ENCODE peak calls at places on chromosomes 3 and 15, in eight cellular contexts. C, A, B, U, W, T, K and J are unnamed samples.

GRCh38 chr3:197426161-197426566 is 127.8 kb upstream of the DLG1 start:
- DNase-seq in K (peak; percentile 49), U (no peak), B (peak; percentile 29), W (no peak), A (no peak), C (peak; percentile 15), T (peak; percentile 52), J (no peak)

GRCh38 chr15:39748276-39748675 is 34.4 kb downstream of the FSIP1 start:
- DNase-seq in W (no peak), T (no peak), K (no peak), U (no peak), B (no peak), A (no peak), C (peak; percentile 61), J (no peak)

GRCh38 chr15:94509259-94509658 is 277.9 kb downstream of the MCTP2 start:
- DNase-seq in U (no peak), C (no peak), T (no peak), B (no peak), W (no peak), K (no peak), A (peak; percentile 8), J (no peak)

GRCh38 chr3:85068911-85069310 is 110.1 kb downstream of the CADM2 start:
- DNase-seq in T (no peak), U (no peak), A (no peak), W (no peak), B (no peak), C (no peak), K (no peak), J (no peak)

GRCh38 chr15:40343512-40343911 is 2.8 kb upstream of the CCDC9B start:
- DNase-seq in T (no peak), B (no peak), U (peak; percentile 95), C (peak; percentile 89), W (peak; percentile 80), A (peak; percentile 88), K (no peak), J (no peak)

GRCh38 chr3:46298871-46299607 is 54.9 kb upstream of the CCR2 start:
- DNase-seq in C (no peak), T (no peak), B (no peak), A (no peak), W (no peak), K (no peak), U (no peak), J (no peak)

GRCh38 chr3:158702815-158703481 is 29.3 kb downstream of the RARRES1 start:
- DNase-seq in B (no peak), T (no peak), K (no peak), U (no peak), A (no peak), W (no peak), C (peak; percentile 80), J (no peak)

GRCh38 chr15:38464675-38465074 is 10.7 kb downstream of the FAM98B start:
- DNase-seq in C (no peak), A (no peak), K (no peak), U (no peak), T (no peak), W (no peak), B (no peak), J (no peak)

GRCh38 chr3:40070816-40071215 is 238.7 kb upstream of the EIF1B start:
- DNase-seq in B (no peak), C (peak; percentile 56), A (no peak), K (no peak), T (no peak), W (no peak), U (no peak), J (no peak)

GRCh38 chr15:27990411-27991338 is 108.4 kb downstream of the OCA2 start:
- DNase-seq in A (no peak), B (no peak), C (peak; percentile 1), T (no peak), W (no peak), U (no peak), K (no peak), J (no peak)

GRCh38 chr3:19146685-19147650 is 1.3 kb upstream of the KCNH8 start:
- DNase-seq in K (peak; percentile 91), T (peak; percentile 81), W (no peak), C (peak; percentile 72), B (peak; percentile 92), A (peak; percentile 8), U (peak; percentile 44), J (no peak)

GRCh38 chr3:167913218-167913902 is 177.8 kb downstream of the SERPINI1 start:
- DNase-seq in B (peak; percentile 30), T (no peak), A (peak; percentile 14), C (peak; percentile 2), W (no peak), K (no peak), U (no peak), J (no peak)

GRCh38 chr3:77038468-77038927 is 1.4 kb upstream of the ROBO2 start:
- DNase-seq in C (peak; percentile 94), T (peak; percentile 66), W (peak; percentile 70), U (peak; percentile 61), K (peak; percentile 89), B (peak; percentile 82), A (peak; percentile 71), J (peak; percentile 77)

DNA sequence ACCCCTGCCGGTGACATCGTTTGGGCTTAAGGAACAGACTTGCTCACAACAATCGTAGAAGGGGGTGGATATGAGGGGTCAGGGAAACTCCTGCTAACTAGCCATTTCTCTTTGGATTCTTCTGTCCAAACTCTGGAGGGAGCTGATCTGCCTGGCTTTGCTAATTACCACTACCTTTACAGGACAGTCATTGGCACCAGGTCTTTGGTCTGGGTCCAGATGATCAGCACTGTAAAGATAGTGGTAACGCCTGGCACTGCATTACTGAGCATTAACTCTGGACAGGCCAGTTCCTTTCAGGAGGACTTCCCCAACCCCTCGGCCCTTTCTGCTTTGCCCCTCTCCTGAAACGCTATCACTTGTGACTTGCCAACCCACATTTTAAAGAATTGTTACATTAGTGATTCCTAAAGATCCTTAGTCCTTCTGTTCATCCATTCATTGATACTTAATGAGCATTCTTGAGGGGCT is 795 bp downstream of the UQCC5 start:
- DNase-seq in B (no peak), K (no peak), W (no peak), A (no peak), T (no peak), U (no peak), C (no peak), J (no peak)
- TF ChIP-seq CTCF in B (no peak), K (no peak), W (no peak), A (no peak), T (peak; percentile 33), U (no peak), C (no peak), J (no peak)

GRCh38 chr3:194287977-194288706 is 63.0 kb downstream of the CPN2 start:
- DNase-seq in W (no peak), C (no peak), A (no peak), T (no peak), U (no peak), K (no peak), B (no peak), J (no peak)
- TF ChIP-seq CTCF in W (peak; percentile 11), C (no peak), A (no peak), T (no peak), U (no peak), K (no peak), B (no peak), J (no peak)

GRCh38 chr3:144818973-144819372 is 847.4 kb downstream of the DIPK2A start:
- DNase-seq in B (no peak), C (no peak), K (no peak), U (no peak), T (no peak), W (no peak), A (no peak), J (no peak)
- TF ChIP-seq CTCF in B (no peak), C (no peak), K (no peak), U (no peak), T (no peak), W (no peak), A (no peak), J (no peak)

DNA sequence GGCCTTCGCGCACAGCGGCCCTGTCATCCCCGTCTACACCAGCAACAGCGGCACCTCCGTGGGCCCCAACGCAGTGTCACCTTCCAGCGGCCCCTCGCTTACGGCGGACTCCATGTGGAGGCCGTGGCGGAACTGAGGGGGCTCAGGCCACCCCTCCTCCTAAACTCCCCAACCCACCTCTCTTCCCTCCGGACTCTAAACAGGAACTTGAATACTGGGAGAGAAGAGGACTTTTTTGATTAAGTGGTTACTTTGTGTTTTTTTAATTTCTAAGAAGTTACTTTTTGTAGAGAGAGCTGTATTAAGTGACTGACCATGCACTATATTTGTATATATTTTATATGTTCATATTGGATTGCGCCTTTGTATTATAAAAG is 2.1 kb downstream of the HES1 start:
- DNase-seq in T (peak; percentile 43), U (no peak), C (no peak), B (no peak), K (no peak), A (no peak), W (no peak), J (no peak)
- TF ChIP-seq CTCF in T (no peak), U (peak; percentile 51), C (peak; percentile 1), B (no peak), K (no peak), A (no peak), W (no peak), J (no peak)

GRCh38 chr3:191100516-191100915 is 98.5 kb upstream of the OSTN start:
- DNase-seq in T (no peak), K (no peak), A (no peak), C (no peak), U (no peak), W (no peak), B (no peak), J (no peak)
- TF ChIP-seq CTCF in T (no peak), K (no peak), A (no peak), C (no peak), U (no peak), W (no peak), B (no peak), J (no peak)